ENCODE peak calls at places on chromosomes 16 and 17, in ten cellular contexts. O is heart left ventricle, C is foreskin fibroblast, F is neuronal stem cell, X is adipocyte, V is K562, Q is HepG2, M is HL-60, G is Panc1, U is astrocyte of the cerebellum. T is an unnamed sample.

GRCh38 chr16:53678756-53679334 is 24.8 kb downstream of the RPGRIP1L start:
- DNase-seq in V (no peak), M (no peak), U (no peak), C (peak; percentile 6), G (no peak), X (no peak), F (no peak), O (no peak), Q (no peak), T (no peak)

GRCh38 chr17:44137891-44138709 is 3.6 kb upstream of the HROB start:
- DNase-seq in F (peak; percentile 51), C (peak; percentile 100), V (peak; percentile 96), U (peak; percentile 96), X (peak; percentile 98), G (peak; percentile 73), Q (peak; percentile 87), M (peak; percentile 51), O (peak; percentile 82), T (peak; percentile 99)

GRCh38 chr16:66457888-66458287 is 30.8 kb downstream of the BEAN1 start:
- DNase-seq in F (no peak), C (no peak), X (no peak), G (no peak), U (no peak), O (no peak), M (no peak), Q (no peak), V (no peak), T (no peak)

GRCh38 chr16:81945665-81946064 is 65.6 kb downstream of the SDR42E1 start:
- DNase-seq in M (no peak), X (peak; percentile 41), Q (no peak), U (peak; percentile 16), C (no peak), G (no peak), O (no peak), V (no peak), F (no peak), T (no peak)

GRCh38 chr16:78048319-78048718 is 26.0 kb downstream of the CLEC3A start:
- DNase-seq in X (no peak), G (no peak), Q (no peak), F (no peak), M (no peak), V (no peak), O (no peak), C (no peak), U (no peak), T (no peak)

GRCh38 chr17:28385037-28385797 is 13.7 kb downstream of the SARM1 start:
- DNase-seq in G (no peak), Q (no peak), U (no peak), O (no peak), X (no peak), V (no peak), M (no peak), C (no peak), F (no peak), T (no peak)

GRCh38 chr17:28645576-28645939 is 600 bp upstream of the BLTP2 start:
- DNase-seq in F (no peak), C (no peak), Q (no peak), G (no peak), U (no peak), O (no peak), V (no peak), M (no peak), X (no peak), T (no peak)

GRCh38 chr17:40329981-40330794 is 21.2 kb downstream of the RARA start:
- DNase-seq in U (no peak), O (peak; percentile 89), M (peak; percentile 83), F (no peak), Q (no peak), C (no peak), G (no peak), X (no peak), V (peak; percentile 40), T (no peak)

GRCh38 chr17:49624896-49625295 is 49.2 kb downstream of the NXPH3 start:
- DNase-seq in O (no peak), C (peak; percentile 36), Q (no peak), V (no peak), U (no peak), M (no peak), X (peak; percentile 66), G (no peak), F (no peak), T (no peak)

GRCh38 chr16:19184823-19185509 is 16.9 kb downstream of the SYT17 start:
- DNase-seq in Q (no peak), F (no peak), V (no peak), O (no peak), G (no peak), U (no peak), X (no peak), M (no peak), C (no peak), T (no peak)

GRCh38 chr17:79185671-79186070 is 111.0 kb downstream of the ENGASE start:
- DNase-seq in O (no peak), X (no peak), V (no peak), U (no peak), Q (no peak), F (no peak), C (no peak), M (no peak), G (no peak), T (no peak)

GRCh38 chr17:79183221-79184158 is 108.9 kb downstream of the ENGASE start:
- DNase-seq in C (no peak), G (no peak), X (peak; percentile 9), U (no peak), Q (no peak), V (no peak), M (no peak), F (peak; percentile 73), O (no peak), T (peak; percentile 25)

GRCh38 chr17:79179334-79179733 is 104.7 kb downstream of the ENGASE start:
- DNase-seq in C (no peak), F (no peak), U (no peak), O (no peak), X (no peak), G (no peak), M (no peak), V (no peak), Q (no peak), T (no peak)

GRCh38 chr17:79180358-79181005 is 105.9 kb downstream of the ENGASE start:
- DNase-seq in C (no peak), M (no peak), Q (no peak), F (no peak), U (no peak), G (no peak), X (no peak), V (no peak), O (no peak), T (no peak)

GRCh38 chr17:79182176-79183160 is 107.8 kb downstream of the ENGASE start:
- DNase-seq in M (no peak), V (no peak), X (no peak), U (no peak), G (no peak), F (no peak), C (no peak), O (no peak), Q (no peak), T (no peak)
- H3K4me3 ChIP-seq in M (no peak overlapping the region), V (no peak overlapping the region), X (no peak overlapping the region), U (no peak overlapping the region), G (no peak overlapping the region), F (peak overlapping the region; percentile 86), C (no peak overlapping the region), O (no peak overlapping the region), Q (no peak overlapping the region), T (no peak overlapping the region)

GRCh38 chr17:3004150-3004801 is 59.1 kb downstream of the OR1D5 start:
- DNase-seq in O (peak; percentile 99), U (peak; percentile 85), F (no peak), M (peak; percentile 66), C (peak; percentile 97), Q (peak; percentile 78), G (peak; percentile 61), V (no peak), X (peak; percentile 64), T (peak; percentile 99)
- H3K4me3 ChIP-seq in O (peak overlapping the region; percentile 6), U (peak overlapping the region; percentile 10), F (no peak overlapping the region), M (no peak overlapping the region), C (no peak overlapping the region), Q (no peak overlapping the region), G (peak overlapping the region; percentile 7), V (no peak overlapping the region), X (peak overlapping the region; percentile 67), T (no peak overlapping the region)

GRCh38 chr17:81400939-81401726 is 5.9 kb downstream of the BAHCC1 start:
- DNase-seq in G (no peak), O (peak; percentile 62), V (no peak), X (no peak), Q (no peak), M (no peak), F (no peak), U (no peak), C (no peak), T (no peak)
- H3K4me3 ChIP-seq in G (peak overlapping the region; percentile 69), O (peak overlapping the region; percentile 95), V (peak overlapping the region; percentile 84), X (peak overlapping the region; percentile 85), Q (peak overlapping the region; percentile 74), M (peak overlapping the region; percentile 51), F (no peak overlapping the region), U (peak overlapping the region; percentile 50), C (peak overlapping the region; percentile 57), T (peak overlapping the region; percentile 43)

GRCh38 chr17:72975509-72975908 is 117.0 kb downstream of the SLC39A11 start:
- DNase-seq in X (no peak), M (no peak), V (no peak), U (no peak), G (no peak), F (no peak), Q (no peak), C (no peak), O (no peak), T (no peak)

GRCh38 chr17:72978593-72979218 is 113.8 kb downstream of the SLC39A11 start:
- DNase-seq in X (no peak), V (peak; percentile 16), C (no peak), G (no peak), F (no peak), Q (no peak), U (no peak), M (no peak), O (no peak), T (peak; percentile 26)

GRCh38 chr17:72976971-72977767 is 115.3 kb downstream of the SLC39A11 start:
- DNase-seq in X (peak; percentile 67), M (peak; percentile 12), F (no peak), G (no peak), U (peak; percentile 56), V (peak; percentile 52), Q (no peak), O (peak; percentile 61), C (peak; percentile 87), T (peak; percentile 66)

GRCh38 chr17:72974605-72975232 is 117.8 kb downstream of the SLC39A11 start:
- DNase-seq in M (no peak), U (no peak), F (no peak), X (no peak), O (no peak), C (peak; percentile 18), V (no peak), Q (peak; percentile 44), G (peak; percentile 64), T (no peak)

DNA sequence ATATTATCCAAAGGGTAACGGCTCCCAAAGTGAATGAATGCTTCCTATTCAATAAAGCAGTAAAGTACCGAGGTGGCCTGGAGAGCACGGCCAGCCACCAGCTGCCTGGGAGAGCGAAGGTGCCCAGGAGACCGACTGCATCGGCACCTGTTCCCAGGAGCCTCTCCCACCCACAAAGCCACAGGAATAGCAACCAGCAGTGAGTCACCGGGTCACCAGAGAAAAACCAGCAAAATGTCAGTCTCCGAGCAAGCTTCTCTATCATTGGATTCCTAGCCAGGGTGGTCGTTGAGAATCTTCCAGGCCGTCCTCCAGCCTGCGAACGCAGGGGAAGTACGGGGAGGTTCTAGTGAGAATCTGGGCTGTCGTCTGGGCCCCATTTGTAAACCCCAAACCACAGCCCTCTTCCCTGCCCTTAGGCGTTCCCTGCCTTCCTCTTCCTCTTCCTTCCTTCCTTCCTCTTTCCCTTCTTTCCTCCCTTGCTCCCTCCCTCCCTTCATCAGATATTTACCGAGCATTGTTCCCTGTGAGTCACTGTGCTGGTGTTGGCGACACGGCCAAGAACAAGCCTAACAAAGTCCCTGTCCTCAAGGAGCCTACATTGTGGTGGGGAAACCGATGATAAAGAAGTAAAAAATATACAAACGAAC is 114.6 kb downstream of the SLC39A11 start:
- DNase-seq in C (no peak), G (no peak), X (no peak), V (peak; percentile 40), U (peak; percentile 4), F (no peak), O (no peak), Q (no peak), M (peak; percentile 47), T (no peak)
- H3K4me3 ChIP-seq in C (no peak overlapping the region), G (peak overlapping the region; percentile 27), X (no peak overlapping the region), V (no peak overlapping the region), U (no peak overlapping the region), F (no peak overlapping the region), O (no peak overlapping the region), Q (peak overlapping the region; percentile 43), M (no peak overlapping the region), T (no peak overlapping the region)

T was measured in cardiac muscle cell.